ENCODE peak calls at places on chromosome 3, in seven cellular contexts. I, C, G, H, L, Y and O are unnamed samples.

GRCh38 chr3:58556761-58557181 is 19.8 kb upstream of the ACOX2 start:
- DNase-seq in I (no peak), C (no peak), G (no peak), H (no peak), L (no peak), Y (no peak), O (no peak)

GRCh38 chr3:99761415-99761981 is 56.2 kb upstream of the CMSS1 start:
- DNase-seq in I (no peak), C (no peak), G (no peak), H (no peak), L (no peak), Y (no peak), O (no peak)

GRCh38 chr3:23246651-23247050 is 43.5 kb downstream of the UBE2E2 start:
- DNase-seq in I (no peak), C (no peak), G (no peak), H (no peak), L (no peak), Y (no peak), O (no peak)

GRCh38 chr3:129417354-129417753 is 11.1 kb downstream of the EFCAB12 start:
- DNase-seq in I (peak), C (no peak), G (no peak), H (no peak), L (no peak), Y (peak), O (no peak)

GRCh38 chr3:176950743-176951142 is 246.5 kb downstream of the TBL1XR1 start:
- DNase-seq in I (peak), C (no peak), G (no peak), H (no peak), L (no peak), Y (peak), O (no peak)

GRCh38 chr3:2303567-2303966 is 204.9 kb downstream of the CNTN4 start:
- DNase-seq in I (peak), C (no peak), G (no peak), H (no peak), L (no peak), Y (no peak), O (peak)

GRCh38 chr3:100269410-100270217 is 8.8 kb downstream of the TBC1D23 start:
- DNase-seq in I (peak), C (no peak), G (no peak), H (no peak), L (no peak), Y (peak), O (no peak)

GRCh38 chr3:187066228-187066995 is 72.9 kb downstream of the RPL39L start:
- DNase-seq in I (peak), C (no peak), G (peak), H (peak), L (peak), Y (peak), O (peak)

GRCh38 chr3:38602576-38603250 is 46.8 kb downstream of the SCN5A start:
- DNase-seq in I (no peak), C (peak), G (no peak), H (no peak), L (no peak), Y (no peak), O (no peak)

GRCh38 chr3:34779092-34779491 is 860.2 kb upstream of the ARPP21 start:
- DNase-seq in I (no peak), C (no peak), G (no peak), H (no peak), L (no peak), Y (no peak), O (no peak)

GRCh38 chr3:138348950-138349739 is 766 bp downstream of the MRAS start:
- DNase-seq in I (peak), C (peak), G (no peak), H (no peak), L (peak), Y (peak), O (no peak)

GRCh38 chr3:50157821-50158556 is 2.9 kb downstream of the SEMA3F start:
- DNase-seq in I (peak), C (no peak), G (no peak), H (peak), L (no peak), Y (peak), O (no peak)

GRCh38 chr3:46097691-46098241 is 70.5 kb upstream of the XCR1 start:
- DNase-seq in I (peak), C (peak), G (no peak), H (peak), L (no peak), Y (peak), O (peak)

GRCh38 chr3:145678401-145678800 is 482.6 kb downstream of the PLOD2 start:
- DNase-seq in I (peak), C (no peak), G (no peak), H (no peak), L (no peak), Y (peak), O (no peak)

GRCh38 chr3:116019254-116019763 is 396.0 kb downstream of the GAP43 start:
- DNase-seq in I (no peak), C (no peak), G (no peak), H (no peak), L (no peak), Y (no peak), O (no peak)

GRCh38 chr3:132222868-132223538 is 94.2 kb upstream of the ACP3 start:
- DNase-seq in I (no peak), C (no peak), G (no peak), H (no peak), L (no peak), Y (no peak), O (no peak)

GRCh38 chr3:71203727-71204488 is 379.6 kb downstream of the FOXP1 start:
- DNase-seq in I (no peak), C (no peak), G (no peak), H (no peak), L (no peak), Y (no peak), O (no peak)

GRCh38 chr3:46549408-46549904 is 16.6 kb downstream of the LRRC2 start:
- DNase-seq in I (no peak), C (no peak), G (no peak), H (peak), L (no peak), Y (no peak), O (no peak)

GRCh38 chr3:193053031-193053430 is 135.4 kb upstream of the MB21D2 start:
- DNase-seq in I (peak), C (no peak), G (no peak), H (no peak), L (no peak), Y (peak), O (no peak)

GRCh38 chr3:64343692-64344440 is 118.6 kb upstream of the PRICKLE2 start:
- DNase-seq in I (peak), C (no peak), G (no peak), H (no peak), L (no peak), Y (peak), O (no peak)

GRCh38 chr3:127254730-127255129 is 33.1 kb downstream of the PRR20G start:
- DNase-seq in I (peak), C (no peak), G (no peak), H (peak), L (peak), Y (no peak), O (no peak)

GRCh38 chr3:53688066-53688465 is 158.2 kb downstream of the CHDH start:
- DNase-seq in I (no peak), C (no peak), G (no peak), H (no peak), L (no peak), Y (no peak), O (no peak)

GRCh38 chr3:181695661-181696491 is 15.8 kb upstream of the SOX2 start:
- DNase-seq in I (no peak), C (no peak), G (no peak), H (no peak), L (no peak), Y (peak), O (no peak)

GRCh38 chr3:149790265-149790664 is 2.1 kb downstream of the ANKUB1 start:
- DNase-seq in I (no peak), C (no peak), G (no peak), H (no peak), L (peak), Y (peak), O (no peak)

GRCh38 chr3:62332771-62333381 is 40.5 kb downstream of the FEZF2 start:
- DNase-seq in I (peak), C (no peak), G (no peak), H (peak), L (peak), Y (peak), O (no peak)

GRCh38 chr3:156317457-156317856 is 197.1 kb downstream of the KCNAB1 start:
- DNase-seq in I (peak), C (no peak), G (no peak), H (no peak), L (peak), Y (peak), O (no peak)

GRCh38 chr3:194906229-194906629 is 220.5 kb downstream of the FAM43A start:
- DNase-seq in I (peak), C (no peak), G (no peak), H (no peak), L (no peak), Y (peak), O (no peak)

GRCh38 chr3:198109883-198110282 is 149.9 kb downstream of the LMLN start:
- DNase-seq in I (no peak), C (no peak), G (no peak), H (no peak), L (no peak), Y (no peak), O (no peak)

GRCh38 chr3:58059349-58060321 is 51.4 kb downstream of the FLNB start:
- DNase-seq in I (peak), C (peak), G (no peak), H (no peak), L (peak), Y (peak), O (no peak)

GRCh38 chr3:120418866-120419490 is 31.8 kb downstream of the FSTL1 start:
- DNase-seq in I (peak), C (no peak), G (peak), H (peak), L (peak), Y (peak), O (peak)

GRCh38 chr3:126367316-126367805 is 10.2 kb upstream of the KLF15 start:
- DNase-seq in I (no peak), C (peak), G (no peak), H (no peak), L (no peak), Y (no peak), O (no peak)

GRCh38 chr3:30681276-30682211 is 75.1 kb downstream of the TGFBR2 start:
- DNase-seq in I (peak), C (peak), G (no peak), H (no peak), L (no peak), Y (peak), O (no peak)

GRCh38 chr3:46857485-46858341 is 5.5 kb downstream of the MYL3 start:
- DNase-seq in I (no peak), C (no peak), G (no peak), H (no peak), L (no peak), Y (no peak), O (no peak)

GRCh38 chr3:44992555-44993470 is 16.8 kb downstream of the EXOSC7 start:
- DNase-seq in I (no peak), C (peak), G (no peak), H (peak), L (peak), Y (peak), O (peak)

GRCh38 chr3:40309925-40310635 is 573 bp downstream of the EIF1B start:
- DNase-seq in I (peak), C (peak), G (no peak), H (peak), L (peak), Y (peak), O (peak)

GRCh38 chr3:45988804-45989203 is 6.8 kb downstream of the FYCO1 start:
- DNase-seq in I (peak), C (no peak), G (no peak), H (no peak), L (no peak), Y (peak), O (no peak)

GRCh38 chr3:48558446-48559134 is 2.0 kb upstream of the PFKFB4 start:
- DNase-seq in I (no peak), C (peak), G (no peak), H (no peak), L (no peak), Y (no peak), O (no peak)
- TF ChIP-seq CTCF in I (no peak), C (no peak), G (no peak), H (peak), L (no peak), Y (no peak), O (no peak)

GRCh38 chr3:125192190-125193035 is 20.1 kb downstream of the SLC12A8 start:
- DNase-seq in I (no peak), C (no peak), G (peak), H (peak), L (no peak), Y (no peak), O (peak)
- TF ChIP-seq CTCF in I (no peak), C (no peak), G (peak), H (peak), L (no peak), Y (no peak), O (peak)

DNA sequence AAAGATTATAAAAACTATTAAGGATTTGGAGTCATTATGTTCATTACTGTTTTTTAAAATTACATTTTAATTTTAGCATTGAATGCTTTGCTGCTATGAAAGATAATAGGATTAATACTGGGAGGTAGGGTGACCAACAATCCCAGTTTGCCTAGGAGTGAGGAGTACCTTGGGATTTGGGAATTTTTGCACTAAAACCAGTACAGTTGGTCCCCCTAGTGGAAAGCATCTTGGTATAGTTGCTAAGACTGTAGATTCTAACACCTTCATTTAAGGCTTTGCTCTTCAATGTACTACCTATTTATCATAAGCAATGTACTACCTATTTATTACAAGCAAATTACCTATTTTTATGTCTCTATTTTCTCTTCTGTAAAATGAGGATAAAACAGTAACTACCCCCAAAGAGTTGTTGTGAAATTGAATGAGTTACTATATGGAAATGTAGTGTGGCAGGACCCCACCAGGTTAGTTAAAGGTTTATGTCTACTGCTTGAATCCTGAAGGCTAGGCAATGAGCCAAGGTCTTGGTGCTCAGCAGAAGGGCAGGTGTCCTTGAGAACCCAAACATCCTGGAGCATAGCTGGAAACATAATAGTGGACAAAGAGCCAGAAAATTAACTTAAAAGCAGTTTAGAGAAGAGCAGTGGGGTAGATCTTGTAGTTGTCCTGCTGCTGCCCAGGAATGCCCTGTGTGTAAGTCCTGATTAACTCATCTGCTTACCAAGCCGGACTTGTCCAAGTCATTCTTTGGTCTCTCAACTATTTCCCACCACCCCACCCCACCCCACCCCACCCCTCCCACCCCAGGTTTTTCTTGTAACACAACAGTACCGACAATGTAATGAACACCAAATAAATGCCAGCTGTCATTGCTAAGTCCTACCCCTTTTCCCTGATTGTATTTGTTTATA is 49.2 kb upstream of the NMD3 start:
- DNase-seq in I (peak), C (no peak), G (no peak), H (no peak), L (peak), Y (peak), O (no peak)
- TF ChIP-seq CTCF in I (peak), C (no peak), G (no peak), H (peak), L (no peak), Y (peak), O (no peak)

DNA sequence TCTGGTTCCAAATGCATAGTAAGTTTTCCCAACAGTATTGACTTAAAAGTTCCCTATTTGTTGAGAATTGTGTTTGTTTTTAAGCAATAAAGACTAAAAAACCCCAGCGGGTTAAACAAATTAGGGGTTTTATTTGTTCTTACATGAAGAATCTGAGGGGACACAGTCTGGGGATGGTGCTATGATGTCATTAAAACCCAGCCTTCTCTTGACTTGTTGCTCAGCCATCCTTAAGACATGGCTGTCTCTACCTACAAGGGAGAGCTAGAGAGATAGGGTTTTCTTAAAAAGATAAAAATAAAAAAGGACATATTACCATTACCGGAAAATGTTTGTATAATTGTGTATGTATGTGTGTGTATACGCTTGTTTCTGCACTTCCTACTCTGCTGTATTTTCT is 11.7 kb upstream of the ARL14 start:
- DNase-seq in I (no peak), C (no peak), G (peak), H (no peak), L (no peak), Y (no peak), O (peak)
- TF ChIP-seq CTCF in I (no peak), C (no peak), G (no peak), H (no peak), L (no peak), Y (no peak), O (no peak)

GRCh38 chr3:10882851-10883250 is 66.8 kb downstream of the SLC6A11 start:
- DNase-seq in I (no peak), C (no peak), G (no peak), H (no peak), L (no peak), Y (no peak), O (no peak)

GRCh38 chr3:10887015-10887414 is 71.0 kb downstream of the SLC6A11 start:
- DNase-seq in I (no peak), C (no peak), G (no peak), H (no peak), L (no peak), Y (no peak), O (no peak)

GRCh38 chr3:10888523-10889081 is 72.6 kb downstream of the SLC6A11 start:
- DNase-seq in I (no peak), C (no peak), G (no peak), H (no peak), L (no peak), Y (no peak), O (no peak)

GRCh38 chr3:10889206-10889960 is 73.4 kb downstream of the SLC6A11 start:
- DNase-seq in I (no peak), C (no peak), G (no peak), H (no peak), L (no peak), Y (no peak), O (no peak)

GRCh38 chr3:10883478-10884234 is 67.6 kb downstream of the SLC6A11 start:
- DNase-seq in I (peak), C (no peak), G (no peak), H (peak), L (peak), Y (peak), O (peak)
- TF ChIP-seq CTCF in I (peak), C (no peak), G (peak), H (peak), L (peak), Y (peak), O (peak)

GRCh38 chr3:185270262-185270955 is 16.6 kb upstream of the EHHADH start:
- DNase-seq in I (peak), C (no peak), G (no peak), H (no peak), L (peak), Y (peak), O (no peak)
- TF ChIP-seq CTCF in I (peak), C (no peak), G (peak), H (peak), L (no peak), Y (peak), O (peak)

DNA sequence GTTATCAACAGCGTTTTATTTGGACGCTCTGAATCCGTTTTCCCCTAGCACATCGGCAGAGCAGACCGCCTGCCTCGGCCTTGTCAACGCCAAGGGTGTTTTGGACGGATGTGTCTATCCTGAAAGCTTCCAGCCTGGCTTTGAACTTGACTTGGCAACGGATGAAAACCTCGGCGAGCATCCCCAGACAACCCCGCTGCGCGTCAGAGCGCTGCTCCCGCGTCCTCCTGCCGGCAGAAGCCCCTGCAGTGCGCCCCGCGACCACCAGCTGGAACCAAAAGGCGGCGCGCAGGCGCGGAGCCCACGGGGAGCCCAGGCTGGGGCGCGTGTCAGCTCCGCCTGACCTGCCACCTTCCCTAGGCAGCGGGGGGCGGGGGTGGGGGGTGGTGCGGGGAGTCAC is 26.2 kb upstream of the ARL8B start:
- DNase-seq in I (peak), C (peak), G (no peak), H (no peak), L (no peak), Y (peak), O (no peak)
- TF ChIP-seq CTCF in I (no peak), C (no peak), G (no peak), H (no peak), L (no peak), Y (no peak), O (no peak)